ENCODE peak calls at places on chromosome 10, in six cellular contexts. X is heart left ventricle, M is PC-9, W is tibial artery, C is astrocyte of the spinal cord, H is ovary. A is an unnamed sample.
A peak's percentile ranks its signal among the peaks of the same experiment; 100 is the strongest.

GRCh38 chr10:104197364-104197763 is 34.8 kb downstream of the CFAP43 start:
- DNase-seq in X (no peak), M (peak; percentile 9), W (no peak), C (no peak), H (no peak), A (peak; percentile 44)

GRCh38 chr10:69405221-69405620 is 11.5 kb downstream of the TACR2 start:
- DNase-seq in X (no peak), M (no peak), W (no peak), C (no peak), H (no peak), A (no peak)

GRCh38 chr10:93718937-93719725 is 16.7 kb upstream of the FRA10AC1 start:
- DNase-seq in X (no peak), M (no peak), W (peak; percentile 27), C (no peak), H (no peak), A (no peak)

GRCh38 chr10:87842776-87843497 is 20.4 kb downstream of the KLLN start:
- DNase-seq in X (no peak), M (no peak), W (no peak), C (peak; percentile 87), H (no peak), A (peak; percentile 81)

GRCh38 chr10:97498076-97498840 is at the start of gene MMS19:
- DNase-seq in X (peak; percentile 99), M (peak; percentile 98), W (peak; percentile 100), C (peak; percentile 99), H (peak; percentile 100), A (peak; percentile 98)

GRCh38 chr10:71964669-71965515 is 697 bp downstream of the CHST3 start:
- DNase-seq in X (peak; percentile 59), M (peak; percentile 43), W (peak; percentile 85), C (peak; percentile 62), H (peak; percentile 78), A (peak; percentile 67)

GRCh38 chr10:92822060-92822634 is 26.2 kb upstream of the EXOC6 start:
- DNase-seq in X (no peak), M (peak; percentile 4), W (no peak), C (peak; percentile 80), H (no peak), A (peak; percentile 70)

GRCh38 chr10:15719062-15719898 is 442 bp downstream of the ITGA8 start:
- DNase-seq in X (no peak), M (no peak), W (no peak), C (peak; percentile 37), H (peak; percentile 31), A (no peak)

GRCh38 chr10:121668336-121669009 is 70.2 kb upstream of the FGFR2 start:
- DNase-seq in X (peak; percentile 71), M (no peak), W (peak; percentile 38), C (peak; percentile 64), H (peak; percentile 75), A (peak; percentile 52)

GRCh38 chr10:128739937-128740336 is 613.7 kb upstream of the MKI67 start:
- DNase-seq in X (no peak), M (no peak), W (no peak), C (no peak), H (no peak), A (no peak)

GRCh38 chr10:21388541-21389068 is 136.9 kb downstream of the SKIDA1 start:
- DNase-seq in X (no peak), M (no peak), W (no peak), C (no peak), H (no peak), A (no peak)

GRCh38 chr10:21385996-21386620 is 139.4 kb downstream of the SKIDA1 start:
- DNase-seq in X (no peak), M (no peak), W (no peak), C (no peak), H (no peak), A (no peak)
- TF ChIP-seq CTCF in X (no peak), M (no peak), W (no peak), C (no peak), H (no peak), A (no peak)

GRCh38 chr10:52318822-52319464 is 4.9 kb downstream of the DKK1 start:
- DNase-seq in X (no peak), M (no peak), W (no peak), C (peak; percentile 93), H (no peak), A (peak; percentile 89)

GRCh38 chr10:52316005-52316404 is 1.9 kb downstream of the DKK1 start:
- DNase-seq in X (no peak), M (no peak), W (no peak), C (no peak), H (no peak), A (peak; percentile 23)

GRCh38 chr10:52319926-52320325 is 5.8 kb downstream of the DKK1 start:
- DNase-seq in X (no peak), M (no peak), W (no peak), C (peak; percentile 54), H (no peak), A (no peak)

GRCh38 chr10:52316500-52316899 is 2.4 kb downstream of the DKK1 start:
- DNase-seq in X (no peak), M (no peak), W (no peak), C (no peak), H (no peak), A (no peak)

DNA sequence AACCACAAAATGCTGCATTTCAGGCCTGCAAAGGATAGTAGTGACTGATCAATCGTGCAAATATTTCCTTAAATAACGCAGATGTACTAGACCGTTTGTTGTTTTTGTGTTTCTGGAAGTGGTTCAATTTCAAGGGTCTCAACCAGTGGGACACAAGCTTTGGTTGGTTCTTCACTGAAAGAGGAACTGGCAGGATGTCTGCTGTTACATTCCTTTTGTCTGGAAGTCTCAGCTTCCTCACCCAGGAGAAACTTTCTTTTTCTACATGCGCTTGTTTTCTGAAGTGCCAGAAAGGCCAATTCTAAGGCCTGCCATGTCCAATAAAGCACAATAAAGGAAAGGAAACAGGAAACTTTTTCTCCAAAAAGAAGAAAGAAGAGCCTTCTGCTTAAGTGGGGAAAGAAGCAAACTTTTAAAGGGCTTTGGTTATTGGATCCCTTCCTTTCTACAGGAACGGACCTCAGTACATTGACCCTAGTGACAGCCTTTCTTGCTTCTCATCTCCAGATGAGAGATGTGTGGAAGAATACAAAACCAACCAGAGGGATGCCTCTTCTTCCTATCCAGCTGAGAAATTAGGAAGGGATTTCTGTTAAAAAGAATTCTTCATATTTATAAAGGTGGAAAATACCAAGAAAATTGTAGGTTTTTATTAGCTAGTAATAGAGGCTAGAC is 4.2 kb downstream of the DKK1 start:
- DNase-seq in X (no peak), M (no peak), W (no peak), C (peak; percentile 73), H (no peak), A (peak; percentile 49)
- TF ChIP-seq CTCF in X (no peak), M (no peak), W (no peak), C (no peak), H (no peak), A (no peak)

GRCh38 chr10:118047363-118047719 is 600 bp upstream of the RAB11FIP2 start:
- DNase-seq in X (no peak), M (no peak), W (peak; percentile 27), C (no peak), H (no peak), A (no peak)

GRCh38 chr10:118042827-118043242 is 3.9 kb downstream of the RAB11FIP2 start:
- DNase-seq in X (no peak), M (no peak), W (no peak), C (peak; percentile 11), H (no peak), A (peak; percentile 21)

GRCh38 chr10:118045842-118046490 is 775 bp downstream of the RAB11FIP2 start:
- DNase-seq in X (peak; percentile 38), M (no peak), W (peak; percentile 73), C (peak; percentile 38), H (peak; percentile 57), A (peak; percentile 61)

GRCh38 chr10:118045154-118045841 is 1.4 kb downstream of the RAB11FIP2 start:
- DNase-seq in X (no peak), M (no peak), W (no peak), C (no peak), H (no peak), A (no peak)

GRCh38 chr10:118046491-118047362 is at the start of gene RAB11FIP2:
- DNase-seq in X (peak; percentile 96), M (peak; percentile 85), W (peak; percentile 98), C (peak; percentile 89), H (peak; percentile 97), A (peak; percentile 91)
- TF ChIP-seq CTCF in X (no peak), M (no peak), W (no peak), C (peak; percentile 26), H (no peak), A (no peak)

DNA sequence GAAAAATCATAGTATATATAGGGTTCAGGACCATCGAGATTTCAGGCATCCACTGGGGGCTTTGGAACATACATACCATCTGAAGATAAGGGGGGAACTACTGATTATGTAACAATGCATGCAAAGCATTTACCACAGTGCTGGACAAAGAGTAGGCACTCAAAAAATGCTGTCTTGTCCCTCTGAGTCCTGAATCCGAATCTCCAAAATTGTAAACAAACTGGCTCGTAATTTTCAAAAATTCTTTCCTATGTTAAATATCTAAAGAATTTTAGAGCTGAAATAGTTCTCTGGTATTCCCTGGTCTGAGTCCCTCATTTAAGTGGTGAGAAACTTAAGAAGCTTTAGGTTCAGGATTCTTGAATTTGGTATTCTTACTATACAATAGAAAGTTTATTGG is 167.8 kb upstream of the ASAH2 start:
- DNase-seq in X (no peak), M (no peak), W (no peak), C (no peak), H (no peak), A (no peak)
- TF ChIP-seq CTCF in X (no peak), M (no peak), W (no peak), C (no peak), H (no peak), A (no peak)

GRCh38 chr10:65550761-65551160 is 1375.1 kb upstream of the LRRTM3 start:
- DNase-seq in X (no peak), M (no peak), W (no peak), C (no peak), H (no peak), A (no peak)

GRCh38 chr10:65559369-65559768 is 1366.5 kb upstream of the LRRTM3 start:
- DNase-seq in X (no peak), M (no peak), W (no peak), C (no peak), H (no peak), A (no peak)

GRCh38 chr10:65556006-65556405 is 1369.8 kb upstream of the LRRTM3 start:
- DNase-seq in X (no peak), M (no peak), W (no peak), C (no peak), H (no peak), A (no peak)

DNA sequence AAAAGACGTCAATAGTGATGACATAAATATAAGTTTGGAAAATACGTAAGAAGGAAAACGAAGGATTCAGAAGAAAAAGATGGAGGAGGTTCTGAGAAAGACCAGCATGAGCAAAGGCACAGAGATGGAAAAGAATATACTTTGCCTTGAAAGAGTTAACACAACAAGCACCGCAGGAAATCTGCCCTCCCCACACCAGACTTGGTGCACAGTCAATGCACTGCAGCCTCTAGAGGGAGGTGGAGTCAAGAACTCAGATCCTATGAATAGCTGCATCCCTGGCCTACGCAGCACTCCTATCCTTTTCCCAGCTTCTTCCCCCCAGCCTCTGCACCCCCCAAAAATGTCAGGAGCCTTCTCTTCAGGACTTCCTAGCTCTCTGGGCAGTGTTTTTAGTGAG is 1370.6 kb upstream of the LRRTM3 start:
- DNase-seq in X (no peak), M (no peak), W (no peak), C (no peak), H (no peak), A (peak; percentile 3)
- TF ChIP-seq CTCF in X (no peak), M (no peak), W (no peak), C (no peak), H (no peak), A (no peak)